ENCODE peak calls at places on chromosomes 5 and 9, in four cellular contexts. F is neural crest cell, L is fibroblast of mammary gland, V is MM.1S. P is an unnamed sample.

GRCh38 chr5:54832846-54833245 is 152.5 kb downstream of the ESM1 start:
- DNase-seq in L (no peak), V (no peak), F (no peak), P (no peak)

GRCh38 chr9:93319992-93320490 is 131.4 kb upstream of the FAM120A start:
- DNase-seq in F (no peak), L (no peak), V (no peak), P (no peak)

GRCh38 chr5:68261174-68262021 is 45.8 kb downstream of the PIK3R1 start:
- DNase-seq in F (no peak), L (peak), V (no peak), P (no peak)

GRCh38 chr5:10354048-10354872 is 765 bp downstream of the MARCHF6 start:
- DNase-seq in V (peak), L (peak), F (peak), P (peak)

GRCh38 chr5:4661326-4661725 is 478.8 kb upstream of the ADAMTS16 start:
- DNase-seq in V (no peak), L (no peak), F (no peak), P (no peak)

GRCh38 chr5:160175438-160176218 is 53.7 kb upstream of the FABP6 start:
- DNase-seq in L (peak), V (no peak), F (no peak), P (no peak)

GRCh38 chr5:34476941-34477565 is 179.1 kb upstream of the RAI14 start:
- DNase-seq in L (no peak), F (no peak), V (no peak), P (no peak)

GRCh38 chr9:127137640-127138360 is 15.4 kb upstream of the ANGPTL2 start:
- DNase-seq in F (no peak), L (no peak), V (no peak), P (no peak)

GRCh38 chr5:138425079-138425478 is 13.8 kb upstream of the REEP2 start:
- DNase-seq in L (no peak), V (no peak), F (no peak), P (no peak)

GRCh38 chr9:92663126-92663525 is 6.8 kb downstream of the IPPK start:
- DNase-seq in L (no peak), V (no peak), F (no peak), P (no peak)

GRCh38 chr5:120207139-120207538 is 257.0 kb upstream of the PRR16 start:
- DNase-seq in V (no peak), F (no peak), L (peak), P (no peak)

GRCh38 chr9:110284211-110284849 is 28.0 kb upstream of the TXN start:
- DNase-seq in L (no peak), V (no peak), F (no peak), P (peak)

GRCh38 chr5:104298518-104298917 is 735.9 kb upstream of the NUDT12 start:
- DNase-seq in L (no peak), F (no peak), V (peak), P (no peak)

GRCh38 chr9:93267091-93267541 is 83.2 kb downstream of the WNK2 start:
- DNase-seq in L (no peak), V (no peak), F (no peak), P (peak)

GRCh38 chr9:91948061-91948422 is 2.0 kb downstream of the ROR2 start:
- DNase-seq in V (no peak), F (no peak), L (peak), P (no peak)

GRCh38 chr5:133147411-133147810 is 95.6 kb downstream of the HSPA4 start:
- DNase-seq in F (no peak), V (no peak), L (peak), P (no peak)

GRCh38 chr9:123131258-123131657 is 97.8 kb downstream of the GPR21 start:
- DNase-seq in L (peak), V (no peak), F (no peak), P (no peak)

GRCh38 chr9:137319434-137319975 is 17.4 kb upstream of the NRARP start:
- DNase-seq in V (no peak), L (no peak), F (no peak), P (no peak)

GRCh38 chr5:168455201-168455600 is 31.1 kb upstream of the RARS1 start:
- DNase-seq in F (no peak), V (no peak), L (no peak), P (no peak)

GRCh38 chr9:116687762-116688160 is 656 bp downstream of the TRIM32 start:
- DNase-seq in F (no peak), L (no peak), V (no peak), P (no peak)

GRCh38 chr5:107026098-107026497 is 644.6 kb downstream of the EFNA5 start:
- DNase-seq in V (no peak), L (no peak), F (no peak), P (no peak)

GRCh38 chr5:53558966-53559365 is 1.5 kb upstream of the NDUFS4 start:
- DNase-seq in V (no peak), L (no peak), F (no peak), P (no peak)

GRCh38 chr9:83007521-83008300 is 55.2 kb downstream of the RASEF start:
- DNase-seq in F (no peak), V (no peak), L (peak), P (no peak)

GRCh38 chr9:34347800-34348158 is 18.4 kb downstream of the NUDT2 start:
- DNase-seq in L (no peak), F (no peak), V (no peak), P (no peak)

GRCh38 chr5:126808619-126809018 is 31.7 kb downstream of the LMNB1 start:
- DNase-seq in L (peak), F (no peak), V (peak), P (no peak)

GRCh38 chr5:10667431-10668057 is 93.5 kb downstream of the DAP start:
- DNase-seq in F (no peak), L (no peak), V (no peak), P (no peak)

GRCh38 chr5:6886866-6887265 is 173.6 kb downstream of the TENT4A start:
- DNase-seq in F (no peak), L (no peak), V (no peak), P (no peak)

GRCh38 chr9:15142903-15143534 is 164.0 kb downstream of the TTC39B start:
- DNase-seq in F (no peak), V (peak), L (peak), P (no peak)

GRCh38 chr9:97811534-97812246 is 41.3 kb upstream of the FOXE1 start:
- DNase-seq in F (no peak), V (no peak), L (peak), P (no peak)

GRCh38 chr5:9034671-9035070 is 511.2 kb downstream of the SEMA5A start:
- DNase-seq in F (no peak), L (peak), V (no peak), P (no peak)

GRCh38 chr9:122056484-122056883 is 36.6 kb downstream of the TTLL11 start:
- DNase-seq in V (peak), F (peak), L (no peak), P (no peak)

GRCh38 chr9:114033397-114034103 is 44.5 kb downstream of the AMBP start:
- DNase-seq in V (no peak), L (peak), F (peak), P (peak)

P was measured in colonic mucosa.